ENCODE peak calls at places on chromosomes 7 and 10, in nine cellular contexts. E, C, B, Y, R, V, X, P and A are unnamed samples.

GRCh38 chr7:68176974-68177373 is 1180.3 kb downstream of the TYW1 start:
- DNase-seq in V (no peak), Y (peak; percentile 46), X (no peak), E (no peak), P (no peak), C (no peak), B (peak; percentile 23), R (no peak), A (peak; percentile 84)

GRCh38 chr7:96526492-96526891 is 183.2 kb downstream of the SEM1 start:
- DNase-seq in X (no peak), Y (no peak), C (no peak), P (no peak), E (no peak), B (no peak), R (no peak), V (no peak), A (no peak)

GRCh38 chr10:48551796-48552591 is 52.9 kb downstream of the ARHGAP22 start:
- DNase-seq in E (no peak), Y (peak; percentile 56), R (peak; percentile 25), C (no peak), B (peak; percentile 65), P (no peak), V (no peak), X (no peak), A (peak; percentile 70)

GRCh38 chr7:65338346-65338745 is 35.3 kb upstream of the ZNF92 start:
- DNase-seq in B (no peak), P (no peak), V (no peak), R (no peak), E (no peak), C (no peak), X (no peak), Y (no peak), A (no peak)

GRCh38 chr7:42238709-42239395 is 1.8 kb upstream of the GLI3 start:
- DNase-seq in V (no peak), X (no peak), B (peak; percentile 71), P (no peak), R (no peak), C (no peak), E (no peak), Y (peak; percentile 68), A (peak; percentile 70)

GRCh38 chr10:36351159-36351558 is 709.1 kb upstream of the FZD8 start:
- DNase-seq in E (no peak), X (no peak), Y (no peak), B (no peak), P (no peak), V (no peak), R (no peak), C (no peak), A (peak; percentile 21)

GRCh38 chr7:102063736-102064135 is 222.9 kb upstream of the SH2B2 start:
- DNase-seq in E (no peak), B (no peak), X (peak; percentile 71), P (no peak), R (no peak), Y (peak; percentile 62), C (no peak), V (no peak), A (peak; percentile 36)

GRCh38 chr7:90552521-90552920 is 43.6 kb upstream of the CDK14 start:
- DNase-seq in X (no peak), Y (peak; percentile 37), E (no peak), B (no peak), P (no peak), C (no peak), V (no peak), R (no peak), A (peak; percentile 22)

GRCh38 chr7:28700084-28700483 is 258.0 kb downstream of the TRIL start:
- DNase-seq in X (no peak), Y (peak; percentile 3), C (no peak), B (no peak), E (no peak), V (no peak), P (no peak), R (no peak), A (no peak)

GRCh38 chr7:30743371-30744074 is 8.4 kb upstream of the INMT start:
- DNase-seq in B (peak; percentile 67), X (no peak), E (no peak), P (no peak), Y (no peak), V (no peak), R (no peak), C (no peak), A (peak; percentile 38)

GRCh38 chr10:29130190-29130673 is 158.6 kb upstream of the LYZL1 start:
- DNase-seq in X (no peak), V (no peak), R (no peak), B (no peak), P (no peak), Y (peak; percentile 35), E (no peak), C (no peak), A (peak; percentile 29)

GRCh38 chr7:74480861-74481417 is 27.2 kb downstream of the GTF2IRD1 start:
- DNase-seq in P (no peak), B (no peak), Y (peak; percentile 64), X (peak; percentile 89), C (no peak), V (no peak), E (no peak), R (no peak), A (peak; percentile 83)

GRCh38 chr7:71604818-71605414 is 473.0 kb downstream of the GALNT17 start:
- DNase-seq in R (no peak), B (no peak), C (no peak), X (no peak), E (no peak), V (no peak), Y (no peak), P (no peak), A (no peak)

GRCh38 chr7:31096882-31097258 is 44.8 kb downstream of the ADCYAP1R1 start:
- DNase-seq in B (no peak), X (no peak), C (no peak), V (no peak), R (no peak), E (no peak), P (no peak), Y (no peak), A (no peak)

GRCh38 chr10:131926253-131926652 is 25.4 kb downstream of the PPP2R2D start:
- DNase-seq in P (no peak), E (no peak), X (no peak), R (no peak), V (no peak), Y (no peak), B (no peak), C (no peak), A (no peak)

GRCh38 chr7:106731207-106731606 is 70.2 kb upstream of the CCDC71L start:
- DNase-seq in Y (no peak), B (no peak), V (no peak), C (no peak), X (no peak), E (no peak), P (no peak), R (no peak), A (peak; percentile 6)

GRCh38 chr7:1555046-1555812 is 776 bp downstream of the TMEM184A start:
- DNase-seq in Y (peak; percentile 78), B (peak; percentile 93), C (no peak), R (peak; percentile 89), X (no peak), P (no peak), E (no peak), V (no peak), A (peak; percentile 84)

GRCh38 chr10:59607971-59608370 is 101.7 kb downstream of the SLC16A9 start:
- DNase-seq in E (no peak), R (no peak), Y (no peak), C (no peak), X (no peak), V (no peak), P (no peak), B (no peak), A (no peak)

GRCh38 chr7:1741751-1742554 is 71.9 kb downstream of the ELFN1 start:
- DNase-seq in E (no peak), B (no peak), R (no peak), V (no peak), Y (no peak), X (no peak), P (no peak), C (no peak), A (no peak)

GRCh38 chr10:97534746-97535367 is 36.1 kb downstream of the UBTD1 start:
- DNase-seq in E (no peak), X (no peak), P (no peak), R (no peak), V (no peak), C (peak; percentile 43), B (peak; percentile 61), Y (no peak), A (no peak)

GRCh38 chr7:114412548-114412947 is 2.1 kb upstream of the FOXP2 start:
- DNase-seq in V (no peak), R (no peak), E (no peak), B (no peak), C (no peak), P (no peak), Y (no peak), X (no peak), A (no peak)

GRCh38 chr7:145624618-145625017 is 492.0 kb upstream of the CNTNAP2 start:
- DNase-seq in X (no peak), C (no peak), E (no peak), R (no peak), Y (no peak), B (no peak), P (no peak), V (no peak), A (no peak)

GRCh38 chr7:74412061-74412460 is 41.6 kb upstream of the GTF2IRD1 start:
- DNase-seq in B (no peak), P (no peak), X (no peak), R (no peak), E (no peak), Y (no peak), V (no peak), C (no peak), A (no peak)

GRCh38 chr10:13969118-13969791 is 361.5 kb downstream of the FRMD4A start:
- DNase-seq in C (no peak), P (no peak), E (no peak), B (no peak), Y (no peak), R (no peak), X (no peak), V (no peak), A (no peak)

GRCh38 chr7:70506463-70506862 is 625.5 kb upstream of the GALNT17 start:
- DNase-seq in V (no peak), E (no peak), P (no peak), Y (no peak), R (no peak), X (no peak), B (no peak), C (no peak), A (no peak)

GRCh38 chr7:87886875-87887274 is 10.6 kb downstream of the DBF4 start:
- DNase-seq in B (no peak), X (no peak), C (no peak), V (no peak), Y (peak; percentile 67), R (no peak), P (no peak), E (no peak), A (peak; percentile 61)

GRCh38 chr10:132889556-132889955 is 52.8 kb downstream of the CFAP46 start:
- DNase-seq in Y (no peak), V (no peak), B (no peak), E (no peak), X (peak; percentile 18), R (no peak), P (no peak), C (no peak), A (no peak)

GRCh38 chr10:102758226-102758932 is 14.6 kb downstream of the WBP1L start:
- DNase-seq in R (no peak), Y (no peak), C (no peak), P (no peak), B (no peak), X (no peak), E (no peak), V (no peak), A (no peak)

GRCh38 chr10:129786216-129786615 is 177.9 kb downstream of the EBF3 start:
- DNase-seq in Y (no peak), X (peak; percentile 35), V (no peak), B (no peak), E (no peak), P (no peak), C (no peak), R (no peak), A (no peak)

GRCh38 chr10:75418712-75419111 is 12.7 kb upstream of the LRMDA start:
- DNase-seq in B (no peak), E (no peak), C (no peak), X (no peak), Y (no peak), V (no peak), P (no peak), R (no peak), A (no peak)

GRCh38 chr7:111076205-111076604 is 14.7 kb upstream of the LRRN3 start:
- DNase-seq in X (no peak), Y (peak; percentile 86), R (no peak), C (peak; percentile 23), P (no peak), V (no peak), B (peak; percentile 29), E (no peak), A (peak; percentile 80)